ENCODE peak calls at places on chromosomes 2 and 18, in five cellular contexts. One of them, this sample, is unnamed. For H3K4me1, the result is how much of the 10 kb centered on the place peaks cover.

GRCh38 chr2:25339791-25340339 is 1.9 kb downstream of the DNMT3A start:
- DNase-seq in prostate gland: peak
- DNase-seq in ovary: peak
- DNase-seq in esophagus squamous epithelium: no peak
- DNase-seq in NT2/D1: no peak
- DNase-seq in this sample: peak

GRCh38 chr18:12088731-12089375 is 4.8 kb upstream of the ANKRD62 start:
- DNase-seq in esophagus squamous epithelium: no peak
- DNase-seq in ovary: no peak
- DNase-seq in NT2/D1: no peak
- DNase-seq in prostate gland: no peak
- DNase-seq in this sample: no peak

GRCh38 chr2:233011268-233012190 is 1.5 kb downstream of the NGEF start:
- DNase-seq in prostate gland: no peak
- DNase-seq in ovary: no peak
- DNase-seq in esophagus squamous epithelium: no peak
- DNase-seq in NT2/D1: no peak
- DNase-seq in this sample: no peak

GRCh38 chr2:127054604-127054930 is 52.4 kb downstream of the BIN1 start:
- DNase-seq in prostate gland: no peak
- DNase-seq in NT2/D1: no peak
- DNase-seq in ovary: no peak
- DNase-seq in esophagus squamous epithelium: no peak
- DNase-seq in this sample: no peak

GRCh38 chr2:44939074-44940052 is 2.1 kb upstream of the SIX3 start:
- DNase-seq in NT2/D1: no peak
- DNase-seq in ovary: no peak
- DNase-seq in esophagus squamous epithelium: no peak
- DNase-seq in prostate gland: no peak
- DNase-seq in this sample: no peak

GRCh38 chr2:224722250-224722649 is 6.1 kb upstream of the CCDC195 start:
- DNase-seq in esophagus squamous epithelium: no peak
- DNase-seq in NT2/D1: peak
- DNase-seq in prostate gland: no peak
- DNase-seq in ovary: no peak
- DNase-seq in this sample: no peak

GRCh38 chr2:1162768-1163584 is 212.3 kb downstream of the SNTG2 start:
- DNase-seq in prostate gland: no peak
- DNase-seq in NT2/D1: no peak
- DNase-seq in esophagus squamous epithelium: no peak
- DNase-seq in ovary: no peak
- DNase-seq in this sample: no peak

GRCh38 chr18:3281456-3282400 is 19.8 kb downstream of the MYL12B start:
- DNase-seq in prostate gland: peak
- DNase-seq in ovary: no peak
- DNase-seq in NT2/D1: no peak
- DNase-seq in esophagus squamous epithelium: no peak
- DNase-seq in this sample: no peak

GRCh38 chr18:49335677-49336076 is 124.8 kb downstream of the DYM start:
- DNase-seq in prostate gland: no peak
- DNase-seq in ovary: no peak
- DNase-seq in NT2/D1: peak
- DNase-seq in esophagus squamous epithelium: no peak
- DNase-seq in this sample: no peak

GRCh38 chr18:23183356-23184150 is 48.3 kb downstream of the CABLES1 start:
- DNase-seq in esophagus squamous epithelium: no peak
- DNase-seq in ovary: no peak
- DNase-seq in prostate gland: no peak
- DNase-seq in NT2/D1: no peak
- DNase-seq in this sample: no peak

DNA sequence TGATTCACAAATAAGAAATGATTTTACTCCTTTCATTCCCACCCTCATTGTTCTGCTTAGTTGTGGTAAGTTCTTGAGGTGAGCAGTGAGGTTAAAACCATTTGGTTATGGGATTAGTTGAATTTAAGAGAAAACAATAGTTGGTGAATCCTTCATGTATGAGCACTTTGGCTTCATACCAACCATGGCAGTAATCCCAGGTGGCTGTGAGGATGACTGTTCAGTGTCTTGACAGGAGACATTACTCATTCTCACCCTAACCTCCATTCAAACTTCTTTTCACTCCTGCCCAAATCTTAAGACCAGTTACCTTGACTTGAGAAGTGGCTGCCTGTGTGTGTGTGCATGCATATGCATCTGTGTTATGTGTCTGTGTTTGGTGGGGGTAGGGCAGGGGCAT is 143.1 kb downstream of the SETBP1 start:
- DNase-seq in prostate gland: no peak
- DNase-seq in esophagus squamous epithelium: no peak
- DNase-seq in ovary: peak
- DNase-seq in NT2/D1: no peak
- DNase-seq in this sample: no peak
- H3K4me1 ChIP-seq in prostate gland: under half
- H3K4me1 ChIP-seq in esophagus squamous epithelium: under half
- H3K4me1 ChIP-seq in ovary: under half
- H3K4me1 ChIP-seq in NT2/D1: under half
- H3K4me1 ChIP-seq in this sample: under half

DNA sequence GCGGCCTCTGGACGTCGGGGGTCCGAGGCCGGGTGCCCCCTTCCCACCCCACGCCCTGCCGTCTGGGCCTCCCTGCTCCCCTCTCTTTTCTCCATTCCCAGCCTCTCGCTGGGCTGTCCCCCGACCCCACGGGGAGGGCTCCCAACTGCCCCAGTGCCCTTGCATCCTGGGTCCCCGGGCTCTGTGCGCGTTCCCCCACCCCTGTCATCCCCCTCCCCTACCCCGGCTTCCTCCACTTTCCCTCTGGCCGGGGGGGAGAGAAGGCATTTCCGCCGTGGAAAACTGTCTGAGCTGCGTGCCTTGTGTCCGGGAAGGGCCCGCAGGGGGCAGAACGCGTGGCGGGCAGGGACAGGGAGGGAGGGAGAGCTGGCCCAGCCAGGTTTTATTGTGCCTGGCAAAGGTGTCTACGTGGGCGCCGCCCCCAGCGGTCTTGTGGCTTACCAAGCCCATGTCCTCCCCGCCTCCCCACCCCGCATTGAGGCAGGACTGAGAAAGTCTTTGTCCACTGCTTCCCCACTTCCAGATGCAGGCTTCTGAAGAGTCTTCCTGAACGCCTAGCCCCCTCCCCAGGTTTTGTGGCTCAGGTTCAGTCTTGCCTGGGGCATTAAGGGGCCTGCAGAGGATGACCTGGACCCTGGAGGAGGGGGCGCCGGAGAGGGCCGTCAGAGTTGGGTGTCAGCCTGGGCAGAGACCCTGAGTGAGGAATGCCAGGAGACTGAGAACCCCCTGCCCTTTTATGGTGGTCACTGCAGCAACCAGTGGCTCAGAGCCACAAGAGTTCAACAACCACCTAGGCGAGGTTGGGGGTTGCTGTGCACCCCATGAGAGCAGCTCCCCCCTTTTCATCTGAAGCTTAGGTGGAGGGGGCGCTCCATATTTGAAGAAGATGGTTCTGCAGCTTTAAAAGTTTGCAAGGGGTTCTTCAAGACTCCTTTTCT is 1.3 kb downstream of the ITM2C start:
- DNase-seq in prostate gland: peak
- DNase-seq in NT2/D1: no peak
- DNase-seq in ovary: no peak
- DNase-seq in esophagus squamous epithelium: no peak
- DNase-seq in this sample: peak
- H3K4me1 ChIP-seq in prostate gland: under half
- H3K4me1 ChIP-seq in NT2/D1: under half
- H3K4me1 ChIP-seq in ovary: under half
- H3K4me1 ChIP-seq in esophagus squamous epithelium: under half
- H3K4me1 ChIP-seq in this sample: under half

GRCh38 chr2:109260886-109261700 is 132.1 kb downstream of the SH3RF3 start:
- DNase-seq in esophagus squamous epithelium: no peak
- DNase-seq in NT2/D1: peak
- DNase-seq in prostate gland: no peak
- DNase-seq in ovary: no peak
- DNase-seq in this sample: no peak

GRCh38 chr2:109261906-109262631 is 133.1 kb downstream of the SH3RF3 start:
- DNase-seq in NT2/D1: no peak
- DNase-seq in ovary: no peak
- DNase-seq in esophagus squamous epithelium: no peak
- DNase-seq in prostate gland: no peak
- DNase-seq in this sample: peak

GRCh38 chr2:109258905-109259540 is 130.0 kb downstream of the SH3RF3 start:
- DNase-seq in prostate gland: no peak
- DNase-seq in NT2/D1: no peak
- DNase-seq in ovary: no peak
- DNase-seq in esophagus squamous epithelium: no peak
- DNase-seq in this sample: no peak

GRCh38 chr2:109259671-109260070 is 130.7 kb downstream of the SH3RF3 start:
- DNase-seq in esophagus squamous epithelium: no peak
- DNase-seq in NT2/D1: no peak
- DNase-seq in ovary: no peak
- DNase-seq in prostate gland: no peak
- DNase-seq in this sample: no peak

GRCh38 chr2:109260116-109260855 is 131.3 kb downstream of the SH3RF3 start:
- DNase-seq in esophagus squamous epithelium: no peak
- DNase-seq in NT2/D1: no peak
- DNase-seq in ovary: no peak
- DNase-seq in prostate gland: no peak
- DNase-seq in this sample: peak
- H3K4me1 ChIP-seq in esophagus squamous epithelium: under half
- H3K4me1 ChIP-seq in NT2/D1: under half
- H3K4me1 ChIP-seq in ovary: under half
- H3K4me1 ChIP-seq in prostate gland: under half
- H3K4me1 ChIP-seq in this sample: under half

GRCh38 chr2:20350105-20350712 is 435 bp downstream of the PUM2 start:
- DNase-seq in ovary: peak
- DNase-seq in NT2/D1: peak
- DNase-seq in esophagus squamous epithelium: no peak
- DNase-seq in prostate gland: peak
- DNase-seq in this sample: peak
- H3K4me1 ChIP-seq in ovary: under half
- H3K4me1 ChIP-seq in NT2/D1: under half
- H3K4me1 ChIP-seq in esophagus squamous epithelium: under half
- H3K4me1 ChIP-seq in prostate gland: under half
- H3K4me1 ChIP-seq in this sample: under half

GRCh38 chr2:98737848-98738247 is 6.9 kb upstream of the MGAT4A start:
- DNase-seq in NT2/D1: no peak
- DNase-seq in ovary: no peak
- DNase-seq in esophagus squamous epithelium: no peak
- DNase-seq in prostate gland: no peak
- DNase-seq in this sample: no peak

GRCh38 chr2:98734823-98735260 is 3.9 kb upstream of the MGAT4A start:
- DNase-seq in ovary: no peak
- DNase-seq in esophagus squamous epithelium: no peak
- DNase-seq in NT2/D1: no peak
- DNase-seq in prostate gland: no peak
- DNase-seq in this sample: no peak

GRCh38 chr2:98739020-98739419 is 8.1 kb upstream of the MGAT4A start:
- DNase-seq in esophagus squamous epithelium: no peak
- DNase-seq in NT2/D1: no peak
- DNase-seq in ovary: no peak
- DNase-seq in prostate gland: no peak
- DNase-seq in this sample: no peak

GRCh38 chr2:98736464-98736889 is 5.5 kb upstream of the MGAT4A start:
- DNase-seq in NT2/D1: no peak
- DNase-seq in prostate gland: no peak
- DNase-seq in ovary: no peak
- DNase-seq in esophagus squamous epithelium: no peak
- DNase-seq in this sample: no peak

DNA sequence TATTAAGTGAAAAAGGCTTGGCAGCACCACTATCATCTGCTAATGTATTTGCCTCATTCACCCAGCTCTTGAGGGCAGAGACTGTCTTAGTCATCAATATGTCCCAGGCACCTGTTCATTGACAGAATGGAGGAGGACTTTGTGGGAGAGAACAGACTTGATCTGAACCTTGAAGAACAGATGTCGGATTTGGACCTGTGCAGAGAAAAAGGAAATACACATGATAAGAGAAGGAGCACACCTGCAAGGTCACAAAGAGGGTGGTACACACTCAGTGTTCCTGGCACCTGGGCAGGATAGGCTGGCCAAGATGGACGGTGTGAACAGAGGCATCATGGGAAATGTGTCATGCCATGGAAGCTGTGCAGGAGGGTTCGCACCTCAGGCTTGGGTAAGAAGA is 7.4 kb upstream of the MGAT4A start:
- DNase-seq in prostate gland: no peak
- DNase-seq in NT2/D1: no peak
- DNase-seq in esophagus squamous epithelium: no peak
- DNase-seq in ovary: no peak
- DNase-seq in this sample: no peak
- H3K4me1 ChIP-seq in prostate gland: under half
- H3K4me1 ChIP-seq in NT2/D1: under half
- H3K4me1 ChIP-seq in esophagus squamous epithelium: under half
- H3K4me1 ChIP-seq in ovary: under half
- H3K4me1 ChIP-seq in this sample: under half

DNA sequence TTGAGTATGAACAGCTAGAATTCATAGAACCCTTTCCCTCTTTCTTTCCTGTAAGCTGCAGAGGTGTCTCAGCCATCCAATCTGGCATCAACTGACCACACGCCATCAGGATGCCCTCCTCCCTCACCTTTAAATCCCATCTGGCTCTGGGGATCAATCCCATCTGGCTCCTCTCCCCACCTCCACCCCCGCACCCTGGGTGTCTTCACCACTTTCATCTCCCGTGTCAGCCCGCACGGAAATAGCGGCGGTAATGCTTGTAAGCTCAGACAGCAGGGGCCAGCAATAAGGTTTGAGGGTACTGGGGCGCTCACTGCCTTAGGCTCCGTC is 508 bp upstream of the TUBA4B start:
- DNase-seq in esophagus squamous epithelium: no peak
- DNase-seq in prostate gland: no peak
- DNase-seq in ovary: no peak
- DNase-seq in NT2/D1: no peak
- DNase-seq in this sample: no peak
- H3K4me1 ChIP-seq in esophagus squamous epithelium: half or more
- H3K4me1 ChIP-seq in prostate gland: under half
- H3K4me1 ChIP-seq in ovary: under half
- H3K4me1 ChIP-seq in NT2/D1: under half
- H3K4me1 ChIP-seq in this sample: under half

GRCh38 chr2:75278314-75278713 is 79.0 kb upstream of the TACR1 start:
- DNase-seq in ovary: no peak
- DNase-seq in NT2/D1: no peak
- DNase-seq in prostate gland: no peak
- DNase-seq in esophagus squamous epithelium: no peak
- DNase-seq in this sample: no peak

GRCh38 chr2:75276093-75277055 is 77.1 kb upstream of the TACR1 start:
- DNase-seq in NT2/D1: peak
- DNase-seq in prostate gland: no peak
- DNase-seq in esophagus squamous epithelium: no peak
- DNase-seq in ovary: no peak
- DNase-seq in this sample: no peak

DNA sequence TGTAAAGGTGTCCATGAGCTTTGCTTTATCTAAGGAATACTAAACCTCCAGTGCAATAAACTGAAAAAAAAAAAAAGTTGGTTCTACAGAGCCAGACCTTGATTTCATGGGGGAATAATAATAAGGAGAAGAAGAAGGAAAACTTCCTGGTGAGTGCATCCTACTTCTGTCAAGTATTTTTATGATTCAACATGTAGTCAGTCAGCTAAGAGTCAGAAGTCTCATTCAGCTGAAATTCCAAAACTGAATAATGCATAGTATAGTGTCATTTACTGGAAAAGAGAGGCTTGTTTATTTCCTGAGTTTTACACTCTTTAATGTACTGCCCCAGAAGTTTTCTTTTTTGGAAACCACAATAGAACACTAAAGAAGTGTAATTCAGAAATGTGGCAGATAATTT is 77.8 kb upstream of the TACR1 start:
- DNase-seq in esophagus squamous epithelium: no peak
- DNase-seq in ovary: no peak
- DNase-seq in NT2/D1: no peak
- DNase-seq in prostate gland: no peak
- DNase-seq in this sample: no peak
- H3K4me1 ChIP-seq in esophagus squamous epithelium: under half
- H3K4me1 ChIP-seq in ovary: under half
- H3K4me1 ChIP-seq in NT2/D1: under half
- H3K4me1 ChIP-seq in prostate gland: under half
- H3K4me1 ChIP-seq in this sample: under half

This sample was measured in right lobe of liver.